ENCODE peak calls at places on chromosome 12, in ten cellular contexts. One of them, this sample, is unnamed.
A peak's percentile ranks its signal among the peaks of the same experiment; 100 is the strongest.

GRCh38 chr12:27388650-27389049 is 56.0 kb downstream of the BMAL2 start:
- DNase-seq in right lobe of liver: no peak
- DNase-seq in IMR-90: no peak
- DNase-seq in A549: no peak
- DNase-seq in GM12892: no peak
- DNase-seq in suprapubic skin: no peak
- DNase-seq in heart left ventricle: no peak
- DNase-seq in GM12878: no peak
- DNase-seq in spleen: no peak
- DNase-seq in esophagus squamous epithelium: no peak
- DNase-seq in this sample: no peak

GRCh38 chr12:3747543-3747942 is 5.4 kb downstream of the CRACR2A start:
- DNase-seq in right lobe of liver: no peak
- DNase-seq in IMR-90: no peak
- DNase-seq in A549: no peak
- DNase-seq in GM12892: no peak
- DNase-seq in suprapubic skin: no peak
- DNase-seq in heart left ventricle: no peak
- DNase-seq in GM12878: no peak
- DNase-seq in spleen: no peak
- DNase-seq in esophagus squamous epithelium: no peak
- DNase-seq in this sample: no peak

GRCh38 chr12:42190376-42190775 is 45.7 kb upstream of the GXYLT1 start:
- DNase-seq in right lobe of liver: no peak
- DNase-seq in IMR-90: no peak
- DNase-seq in A549: no peak
- DNase-seq in GM12892: no peak
- DNase-seq in suprapubic skin: no peak
- DNase-seq in heart left ventricle: no peak
- DNase-seq in GM12878: no peak
- DNase-seq in spleen: no peak
- DNase-seq in esophagus squamous epithelium: no peak
- DNase-seq in this sample: no peak

GRCh38 chr12:81079280-81080076 is 1.6 kb downstream of the ACSS3 start:
- DNase-seq in right lobe of liver: no peak
- DNase-seq in IMR-90: no peak
- DNase-seq in A549: no peak
- DNase-seq in GM12892: no peak
- DNase-seq in suprapubic skin: no peak
- DNase-seq in heart left ventricle: no peak
- DNase-seq in GM12878: no peak
- DNase-seq in spleen: no peak
- DNase-seq in esophagus squamous epithelium: no peak
- DNase-seq in this sample: no peak

GRCh38 chr12:93199831-93200236 is 177.9 kb upstream of the NUDT4 start:
- DNase-seq in right lobe of liver: no peak
- DNase-seq in IMR-90: peak; percentile 56
- DNase-seq in A549: no peak
- DNase-seq in GM12892: no peak
- DNase-seq in suprapubic skin: no peak
- DNase-seq in heart left ventricle: no peak
- DNase-seq in GM12878: no peak
- DNase-seq in spleen: no peak
- DNase-seq in esophagus squamous epithelium: no peak
- DNase-seq in this sample: no peak

GRCh38 chr12:118790578-118790977 is 190.8 kb upstream of the SRRM4 start:
- DNase-seq in right lobe of liver: no peak
- DNase-seq in IMR-90: no peak
- DNase-seq in A549: no peak
- DNase-seq in GM12892: no peak
- DNase-seq in suprapubic skin: no peak
- DNase-seq in heart left ventricle: no peak
- DNase-seq in GM12878: no peak
- DNase-seq in spleen: no peak
- DNase-seq in esophagus squamous epithelium: no peak
- DNase-seq in this sample: no peak

GRCh38 chr12:51517800-51518199 is 73.2 kb upstream of the SCN8A start:
- DNase-seq in right lobe of liver: no peak
- DNase-seq in IMR-90: no peak
- DNase-seq in A549: no peak
- DNase-seq in GM12892: no peak
- DNase-seq in suprapubic skin: no peak
- DNase-seq in heart left ventricle: no peak
- DNase-seq in GM12878: no peak
- DNase-seq in spleen: no peak
- DNase-seq in esophagus squamous epithelium: no peak
- DNase-seq in this sample: no peak

GRCh38 chr12:45050751-45051489 is at the start of gene DBX2:
- DNase-seq in right lobe of liver: no peak
- DNase-seq in IMR-90: no peak
- DNase-seq in A549: no peak
- DNase-seq in GM12892: no peak
- DNase-seq in suprapubic skin: no peak
- DNase-seq in heart left ventricle: no peak
- DNase-seq in GM12878: no peak
- DNase-seq in spleen: no peak
- DNase-seq in esophagus squamous epithelium: no peak
- DNase-seq in this sample: no peak

GRCh38 chr12:109385339-109386078 is 37.8 kb downstream of the MYO1H start:
- DNase-seq in right lobe of liver: no peak
- DNase-seq in IMR-90: peak; percentile 53
- DNase-seq in A549: peak; percentile 51
- DNase-seq in GM12892: no peak
- DNase-seq in suprapubic skin: no peak
- DNase-seq in heart left ventricle: no peak
- DNase-seq in GM12878: no peak
- DNase-seq in spleen: no peak
- DNase-seq in esophagus squamous epithelium: no peak
- DNase-seq in this sample: peak; percentile 19

GRCh38 chr12:113424915-113425823 is 3.0 kb downstream of the SDSL start:
- DNase-seq in right lobe of liver: no peak
- DNase-seq in IMR-90: peak; percentile 48
- DNase-seq in A549: peak; percentile 58
- DNase-seq in GM12892: peak; percentile 50
- DNase-seq in suprapubic skin: no peak
- DNase-seq in heart left ventricle: no peak
- DNase-seq in GM12878: no peak
- DNase-seq in spleen: peak; percentile 80
- DNase-seq in esophagus squamous epithelium: no peak
- DNase-seq in this sample: no peak

GRCh38 chr12:57242691-57243454 is 8.1 kb downstream of the STAC3 start:
- DNase-seq in right lobe of liver: peak; percentile 66
- DNase-seq in IMR-90: peak; percentile 35
- DNase-seq in A549: peak; percentile 81
- DNase-seq in GM12892: peak; percentile 77
- DNase-seq in suprapubic skin: no peak
- DNase-seq in heart left ventricle: peak; percentile 70
- DNase-seq in GM12878: no peak
- DNase-seq in spleen: peak; percentile 89
- DNase-seq in esophagus squamous epithelium: no peak
- DNase-seq in this sample: no peak

GRCh38 chr12:117101953-117102833 is 3.0 kb upstream of the TESC start:
- DNase-seq in right lobe of liver: no peak
- DNase-seq in IMR-90: no peak
- DNase-seq in A549: no peak
- DNase-seq in GM12892: no peak
- DNase-seq in suprapubic skin: no peak
- DNase-seq in heart left ventricle: no peak
- DNase-seq in GM12878: no peak
- DNase-seq in spleen: peak; percentile 57
- DNase-seq in esophagus squamous epithelium: no peak
- DNase-seq in this sample: no peak

DNA sequence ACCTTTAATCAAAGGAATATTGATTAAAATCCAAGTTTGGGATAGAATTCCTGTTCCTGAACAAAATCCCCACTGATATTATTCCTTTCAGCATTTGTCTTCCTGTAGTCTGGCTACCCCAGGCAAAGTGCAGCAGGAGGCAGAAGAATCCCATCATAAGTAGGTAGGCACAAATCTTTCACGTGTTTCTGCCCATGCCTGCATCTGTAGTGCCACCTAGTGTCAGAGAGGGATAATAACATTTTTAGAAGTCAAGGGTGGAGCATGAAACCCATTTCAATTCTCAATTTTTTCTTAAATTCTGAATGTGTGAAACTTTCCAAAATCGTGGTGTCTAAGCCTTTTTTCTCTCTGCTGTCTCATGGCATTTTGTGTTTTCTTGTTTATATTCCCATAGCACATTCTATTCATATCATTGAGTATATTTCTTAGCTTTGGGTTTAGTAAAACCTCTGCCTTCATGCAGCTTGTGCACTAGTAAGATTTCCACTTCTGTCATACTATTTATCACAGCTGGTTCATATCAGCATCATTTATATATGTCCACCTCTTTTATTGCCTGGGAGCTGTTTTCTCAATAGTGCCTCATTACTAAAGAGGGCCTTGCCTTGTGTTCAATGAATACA is 47.8 kb upstream of the RERG start:
- DNase-seq in right lobe of liver: no peak
- DNase-seq in IMR-90: peak; percentile 58
- DNase-seq in A549: peak; percentile 62
- DNase-seq in GM12892: peak; percentile 19
- DNase-seq in suprapubic skin: no peak
- DNase-seq in heart left ventricle: peak; percentile 28
- DNase-seq in GM12878: no peak
- DNase-seq in spleen: no peak
- DNase-seq in esophagus squamous epithelium: no peak
- DNase-seq in this sample: peak; percentile 18
- TF ChIP-seq POLR2A in right lobe of liver: no peak
- TF ChIP-seq POLR2A in IMR-90: no peak
- TF ChIP-seq POLR2A in A549: no peak
- TF ChIP-seq POLR2A in GM12892: no peak
- TF ChIP-seq POLR2A in suprapubic skin: no peak
- TF ChIP-seq POLR2A in heart left ventricle: no peak
- TF ChIP-seq POLR2A in GM12878: no peak
- TF ChIP-seq POLR2A in spleen: no peak
- TF ChIP-seq POLR2A in esophagus squamous epithelium: no peak
- TF ChIP-seq POLR2A in this sample: no peak

GRCh38 chr12:26226629-26227375 is 31.4 kb downstream of the SSPN start:
- DNase-seq in right lobe of liver: no peak
- DNase-seq in IMR-90: no peak
- DNase-seq in A549: no peak
- DNase-seq in GM12892: no peak
- DNase-seq in suprapubic skin: peak; percentile 81
- DNase-seq in heart left ventricle: peak; percentile 49
- DNase-seq in GM12878: no peak
- DNase-seq in spleen: no peak
- DNase-seq in esophagus squamous epithelium: no peak
- DNase-seq in this sample: peak; percentile 30
- TF ChIP-seq POLR2A in right lobe of liver: no peak
- TF ChIP-seq POLR2A in IMR-90: no peak
- TF ChIP-seq POLR2A in A549: no peak
- TF ChIP-seq POLR2A in GM12892: no peak
- TF ChIP-seq POLR2A in suprapubic skin: no peak
- TF ChIP-seq POLR2A in heart left ventricle: no peak
- TF ChIP-seq POLR2A in GM12878: no peak
- TF ChIP-seq POLR2A in spleen: no peak
- TF ChIP-seq POLR2A in esophagus squamous epithelium: no peak
- TF ChIP-seq POLR2A in this sample: no peak

DNA sequence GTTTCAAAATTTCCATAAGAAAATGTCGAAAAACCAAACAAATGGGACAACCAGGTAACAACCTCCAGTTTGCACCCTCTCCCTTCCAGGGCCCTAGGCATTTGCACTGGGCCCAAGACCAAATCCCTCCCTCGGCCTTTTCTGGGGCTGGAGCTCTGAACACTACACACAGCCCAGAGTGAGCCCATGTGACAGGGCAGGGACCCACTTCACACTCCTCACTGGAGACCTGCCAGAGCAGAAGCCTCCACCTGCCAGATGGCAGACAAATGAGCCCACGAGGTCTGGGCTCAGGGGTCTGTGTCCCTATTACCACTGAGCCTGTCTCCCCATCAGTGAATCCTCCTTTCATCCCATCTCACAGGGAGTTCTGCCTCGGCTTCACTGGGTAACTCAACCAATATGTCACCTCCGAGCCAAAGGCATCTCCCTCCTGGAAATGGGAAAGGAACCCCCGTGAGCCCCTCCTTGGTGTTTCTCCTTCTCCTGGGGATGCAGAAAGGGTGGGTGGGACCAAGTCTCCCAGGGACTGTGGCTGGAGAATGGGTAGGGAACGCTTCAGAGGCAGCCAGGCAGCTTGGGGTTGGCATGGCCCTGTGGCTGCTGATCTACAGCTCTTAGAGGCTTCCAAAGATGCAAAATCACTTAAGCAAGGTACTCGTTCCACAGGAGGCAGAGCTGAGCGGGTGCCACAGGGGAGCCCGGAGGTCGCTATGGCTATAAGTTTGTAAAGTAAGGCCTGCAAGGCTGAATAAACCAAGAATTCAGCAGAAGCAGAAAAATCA is 10.6 kb downstream of the VWF start:
- DNase-seq in right lobe of liver: no peak
- DNase-seq in IMR-90: no peak
- DNase-seq in A549: no peak
- DNase-seq in GM12892: no peak
- DNase-seq in suprapubic skin: peak; percentile 29
- DNase-seq in heart left ventricle: no peak
- DNase-seq in GM12878: no peak
- DNase-seq in spleen: no peak
- DNase-seq in esophagus squamous epithelium: no peak
- DNase-seq in this sample: no peak
- TF ChIP-seq POLR2A in right lobe of liver: no peak
- TF ChIP-seq POLR2A in IMR-90: no peak
- TF ChIP-seq POLR2A in A549: no peak
- TF ChIP-seq POLR2A in GM12892: no peak
- TF ChIP-seq POLR2A in suprapubic skin: no peak
- TF ChIP-seq POLR2A in heart left ventricle: no peak
- TF ChIP-seq POLR2A in GM12878: no peak
- TF ChIP-seq POLR2A in spleen: no peak
- TF ChIP-seq POLR2A in esophagus squamous epithelium: no peak
- TF ChIP-seq POLR2A in this sample: no peak

DNA sequence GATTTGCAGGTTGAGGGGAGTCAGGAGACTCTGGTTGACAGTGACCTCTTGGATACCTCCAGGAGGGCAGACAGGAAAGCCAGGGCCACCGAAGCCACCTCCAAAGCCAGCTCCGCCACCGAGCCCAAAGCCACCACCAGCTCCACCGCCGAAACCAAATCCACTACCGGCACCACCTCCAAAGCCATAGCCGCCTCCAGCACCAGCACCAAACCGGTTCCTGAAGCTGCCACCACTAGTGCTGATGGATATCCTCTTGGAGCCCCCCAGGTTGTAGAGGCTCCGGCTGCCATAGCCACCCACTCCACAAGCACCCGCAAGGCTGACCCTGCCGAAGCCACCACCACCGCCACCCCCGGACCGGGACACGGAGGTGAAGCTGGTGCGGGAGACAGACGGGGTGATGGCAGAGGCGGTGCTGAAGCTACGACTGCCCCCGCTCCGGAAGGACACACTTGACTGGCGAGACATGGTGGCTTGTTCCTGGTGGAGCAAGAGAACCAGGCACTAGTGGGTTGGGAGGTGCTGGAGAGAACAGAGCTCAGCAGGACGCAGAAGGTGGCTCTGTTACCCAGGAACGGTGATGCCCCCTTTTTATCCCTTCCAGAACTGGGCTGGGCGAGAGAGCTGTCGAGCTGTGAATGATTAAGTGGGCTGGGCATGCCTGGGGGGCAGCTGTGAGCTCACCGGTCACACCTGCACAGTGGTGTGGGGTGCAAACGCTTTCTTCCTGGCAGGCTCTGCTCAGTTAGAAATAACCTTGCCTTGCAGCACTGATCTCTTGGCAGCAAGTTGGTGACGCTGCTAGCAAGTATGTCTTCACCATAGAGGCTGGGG is at the start of gene KRT5:
- DNase-seq in right lobe of liver: no peak
- DNase-seq in IMR-90: no peak
- DNase-seq in A549: no peak
- DNase-seq in GM12892: no peak
- DNase-seq in suprapubic skin: no peak
- DNase-seq in heart left ventricle: no peak
- DNase-seq in GM12878: no peak
- DNase-seq in spleen: no peak
- DNase-seq in esophagus squamous epithelium: no peak
- DNase-seq in this sample: no peak
- TF ChIP-seq POLR2A in right lobe of liver: no peak
- TF ChIP-seq POLR2A in IMR-90: no peak
- TF ChIP-seq POLR2A in A549: no peak
- TF ChIP-seq POLR2A in GM12892: no peak
- TF ChIP-seq POLR2A in suprapubic skin: peak; percentile 44
- TF ChIP-seq POLR2A in heart left ventricle: no peak
- TF ChIP-seq POLR2A in GM12878: no peak
- TF ChIP-seq POLR2A in spleen: no peak
- TF ChIP-seq POLR2A in esophagus squamous epithelium: peak; percentile 94
- TF ChIP-seq POLR2A in this sample: no peak

This sample was measured in H54.